ENCODE peak calls at places on chromosome 3, in four cellular contexts. U, P, B and J are unnamed samples.
A peak's percentile ranks its signal among the peaks of the same experiment; 100 is the strongest.

GRCh38 chr3:175410251-175410650 is 551.1 kb downstream of the NAALADL2 start:
- DNase-seq in U (peak; percentile 70), P (no peak), B (no peak), J (peak; percentile 46)

GRCh38 chr3:76107935-76108570 is 322.7 kb upstream of the ZNF717 start:
- DNase-seq in U (no peak), P (peak; percentile 31), B (peak; percentile 14), J (peak; percentile 52)

GRCh38 chr3:124985358-124985757 is 50.8 kb upstream of the MUC13 start:
- DNase-seq in U (peak; percentile 40), P (peak; percentile 68), B (no peak), J (peak; percentile 33)

GRCh38 chr3:156291269-156292123 is 171.1 kb downstream of the KCNAB1 start:
- DNase-seq in U (no peak), P (no peak), B (no peak), J (no peak)

GRCh38 chr3:151171145-151171544 is 31.9 kb downstream of the GPR171 start:
- DNase-seq in U (no peak), P (no peak), B (peak; percentile 38), J (peak; percentile 14)

GRCh38 chr3:126351771-126352475 is 5.3 kb downstream of the KLF15 start:
- DNase-seq in U (no peak), P (no peak), B (no peak), J (no peak)

GRCh38 chr3:138786788-138787276 is 47.9 kb downstream of the PIK3CB start:
- DNase-seq in U (peak; percentile 32), P (peak; percentile 80), B (no peak), J (peak; percentile 46)

GRCh38 chr3:59266551-59266950 is 216.7 kb upstream of the CFAP20DC start:
- DNase-seq in U (no peak), P (no peak), B (no peak), J (peak; percentile 30)

GRCh38 chr3:64932666-64933342 is 245.0 kb upstream of the ADAMTS9 start:
- DNase-seq in U (no peak), P (no peak), B (no peak), J (no peak)

GRCh38 chr3:13189639-13190375 is 116.6 kb upstream of the IQSEC1 start:
- DNase-seq in U (peak; percentile 11), P (peak; percentile 17), B (peak; percentile 20), J (no peak)

GRCh38 chr3:15667484-15667883 is 65.9 kb downstream of the BTD start:
- DNase-seq in U (no peak), P (no peak), B (no peak), J (no peak)

GRCh38 chr3:155835341-155836071 is 18.7 kb downstream of the SLC33A1 start:
- DNase-seq in U (no peak), P (no peak), B (no peak), J (no peak)

GRCh38 chr3:60651799-60652198 is 599.5 kb downstream of the FHIT start:
- DNase-seq in U (no peak), P (no peak), B (no peak), J (no peak)

GRCh38 chr3:66179813-66180212 is 41.0 kb upstream of the SLC25A26 start:
- DNase-seq in U (no peak), P (peak; percentile 49), B (no peak), J (no peak)

GRCh38 chr3:13705051-13705450 is 156.1 kb downstream of the FBLN2 start:
- DNase-seq in U (no peak), P (no peak), B (no peak), J (no peak)

GRCh38 chr3:23824699-23825444 is 19.1 kb downstream of the UBE2E1 start:
- DNase-seq in U (no peak), P (no peak), B (no peak), J (no peak)

GRCh38 chr3:133934073-133934970 is 38.6 kb upstream of the RAB6B start:
- DNase-seq in U (no peak), P (no peak), B (no peak), J (no peak)

GRCh38 chr3:181851063-181851462 is 139.3 kb downstream of the SOX2 start:
- DNase-seq in U (no peak), P (no peak), B (no peak), J (no peak)

GRCh38 chr3:46867550-46867898 is 4.3 kb upstream of the MYL3 start:
- DNase-seq in U (no peak), P (peak; percentile 87), B (no peak), J (no peak)

GRCh38 chr3:54538346-54538745 is 389.5 kb downstream of the LRTM1 start:
- DNase-seq in U (no peak), P (no peak), B (no peak), J (no peak)

GRCh38 chr3:30658328-30659052 is 52.1 kb downstream of the TGFBR2 start:
- DNase-seq in U (no peak), P (peak; percentile 70), B (peak; percentile 73), J (peak; percentile 89)

GRCh38 chr3:27311400-27311799 is 57.8 kb downstream of the NEK10 start:
- DNase-seq in U (peak; percentile 87), P (peak; percentile 57), B (no peak), J (peak; percentile 94)

GRCh38 chr3:177079684-177080083 is 117.6 kb downstream of the TBL1XR1 start:
- DNase-seq in U (no peak), P (no peak), B (no peak), J (no peak)

GRCh38 chr3:41209646-41210045 is 10.3 kb downstream of the CTNNB1 start:
- DNase-seq in U (no peak), P (no peak), B (no peak), J (no peak)

GRCh38 chr3:10444511-10444910 is 60.9 kb downstream of the ATP2B2 start:
- DNase-seq in U (no peak), P (no peak), B (peak; percentile 31), J (no peak)

GRCh38 chr3:66413151-66413751 is 87.6 kb downstream of the LRIG1 start:
- DNase-seq in U (peak; percentile 77), P (no peak), B (no peak), J (peak; percentile 91)

GRCh38 chr3:197521277-197522182 is 34.2 kb downstream of the BDH1 start:
- DNase-seq in U (no peak), P (no peak), B (no peak), J (no peak)

GRCh38 chr3:171614318-171614967 is 154.2 kb upstream of the TNIK start:
- DNase-seq in U (no peak), P (peak; percentile 24), B (no peak), J (peak; percentile 35)

GRCh38 chr3:136586580-136586979 is 165.6 kb downstream of the STAG1 start:
- DNase-seq in U (no peak), P (no peak), B (no peak), J (no peak)

DNA sequence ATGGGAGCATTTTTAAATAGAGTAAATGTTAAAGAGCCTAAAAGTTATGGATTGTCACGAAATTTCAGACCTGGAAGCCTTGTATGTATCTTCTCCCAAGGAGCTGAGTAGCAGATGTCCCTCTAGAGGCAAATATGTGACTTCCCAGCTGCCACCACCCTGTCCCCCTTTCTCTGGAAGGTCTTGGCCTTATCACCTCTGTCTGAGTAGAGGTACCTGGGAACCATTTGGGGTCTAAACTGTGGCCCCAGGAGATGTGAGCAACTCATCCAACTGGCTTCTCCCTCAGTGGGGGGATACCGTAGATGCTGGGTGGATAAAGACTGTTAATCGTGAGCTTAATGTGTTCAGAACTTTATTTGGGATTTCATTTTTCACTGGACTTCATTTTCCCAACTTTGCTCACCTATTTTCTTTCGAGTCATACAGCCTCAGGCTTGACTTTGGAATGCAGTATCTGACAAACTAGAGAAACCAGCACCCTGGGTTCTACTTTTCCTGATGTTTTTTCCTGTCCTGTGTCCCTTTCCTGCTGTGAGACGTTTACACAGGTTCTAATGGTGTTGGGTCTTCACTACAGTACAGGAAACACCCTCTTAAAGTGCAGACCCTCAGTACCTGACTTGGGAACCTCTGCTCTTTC is 53.3 kb upstream of the CCR4 start:
- DNase-seq in U (no peak), P (no peak), B (no peak), J (no peak)
- TF ChIP-seq CTCF in U (no peak), P (no peak), B (no peak), J (no peak)

DNA sequence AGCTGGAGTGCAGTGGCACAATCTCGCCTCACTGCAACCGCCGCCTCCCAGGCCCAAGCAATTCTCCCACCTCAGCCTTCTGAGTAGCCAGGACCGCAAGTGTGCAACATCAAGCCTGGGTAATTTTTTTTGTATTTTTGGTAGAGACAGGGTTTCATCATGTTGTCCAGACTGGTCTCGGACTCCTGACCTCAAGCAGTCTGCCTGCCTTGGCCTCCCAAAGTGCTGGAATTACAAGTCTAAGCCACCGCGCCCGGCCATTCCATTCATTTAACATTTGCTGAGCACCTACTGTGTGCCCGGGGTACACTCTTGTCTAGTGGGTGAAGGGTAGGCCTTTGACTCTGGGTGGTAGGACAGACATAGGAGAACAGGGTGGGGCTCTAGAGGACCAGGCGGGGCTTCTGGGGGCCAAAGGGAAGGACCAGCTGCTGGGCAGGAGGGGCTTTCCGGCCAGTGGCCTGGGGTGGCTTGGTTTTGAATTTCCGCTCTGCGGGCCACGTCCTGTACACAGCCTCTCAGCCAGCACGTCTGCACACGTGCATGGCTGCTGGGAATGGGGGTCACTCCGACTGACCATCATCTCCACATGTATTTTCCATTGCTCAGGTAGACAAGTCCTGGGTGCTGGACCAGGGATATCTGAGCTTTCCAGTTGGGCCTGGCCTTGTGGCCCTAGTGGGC is 2.4 kb downstream of the SLC38A3 start:
- DNase-seq in U (no peak), P (no peak), B (no peak), J (no peak)
- H3K4me3 ChIP-seq in U (no peak overlapping the region), P (no peak overlapping the region), B (no peak overlapping the region), J (no peak overlapping the region)

GRCh38 chr3:6989608-6990291 is 128.8 kb downstream of the GRM7 start:
- DNase-seq in U (no peak), P (no peak), B (no peak), J (no peak)

DNA sequence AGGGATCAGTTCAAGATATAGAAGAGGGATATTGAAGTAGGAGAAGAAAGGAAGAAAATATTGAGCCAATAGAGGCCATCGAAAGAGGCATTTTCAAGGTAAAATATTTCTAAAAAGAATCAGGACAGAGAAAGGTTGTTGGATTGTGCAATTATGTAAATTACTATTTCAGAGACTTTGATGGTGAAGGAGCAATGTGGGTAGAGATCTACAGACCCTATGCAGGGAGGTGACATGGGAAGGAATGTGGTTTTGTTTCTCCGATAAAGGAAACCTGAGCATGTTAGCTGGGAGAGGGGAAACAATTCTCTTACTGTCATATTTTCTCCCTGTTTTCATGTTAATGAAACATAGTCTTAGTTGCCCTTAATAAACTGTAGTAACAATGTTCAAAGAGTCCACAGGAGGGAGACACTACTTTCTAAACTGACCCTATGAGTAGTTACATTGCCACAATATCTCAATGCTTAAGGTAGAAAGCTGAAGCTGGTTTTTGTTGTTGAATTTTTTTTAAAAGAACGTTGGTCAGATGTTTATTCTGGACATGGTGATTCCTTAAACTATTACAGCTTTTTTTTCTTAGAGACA is 133.3 kb downstream of the GRM7 start:
- DNase-seq in U (no peak), P (peak; percentile 2), B (peak; percentile 3), J (peak; percentile 35)
- TF ChIP-seq CTCF in U (no peak), P (no peak), B (peak; percentile 52), J (peak; percentile 11)

DNA sequence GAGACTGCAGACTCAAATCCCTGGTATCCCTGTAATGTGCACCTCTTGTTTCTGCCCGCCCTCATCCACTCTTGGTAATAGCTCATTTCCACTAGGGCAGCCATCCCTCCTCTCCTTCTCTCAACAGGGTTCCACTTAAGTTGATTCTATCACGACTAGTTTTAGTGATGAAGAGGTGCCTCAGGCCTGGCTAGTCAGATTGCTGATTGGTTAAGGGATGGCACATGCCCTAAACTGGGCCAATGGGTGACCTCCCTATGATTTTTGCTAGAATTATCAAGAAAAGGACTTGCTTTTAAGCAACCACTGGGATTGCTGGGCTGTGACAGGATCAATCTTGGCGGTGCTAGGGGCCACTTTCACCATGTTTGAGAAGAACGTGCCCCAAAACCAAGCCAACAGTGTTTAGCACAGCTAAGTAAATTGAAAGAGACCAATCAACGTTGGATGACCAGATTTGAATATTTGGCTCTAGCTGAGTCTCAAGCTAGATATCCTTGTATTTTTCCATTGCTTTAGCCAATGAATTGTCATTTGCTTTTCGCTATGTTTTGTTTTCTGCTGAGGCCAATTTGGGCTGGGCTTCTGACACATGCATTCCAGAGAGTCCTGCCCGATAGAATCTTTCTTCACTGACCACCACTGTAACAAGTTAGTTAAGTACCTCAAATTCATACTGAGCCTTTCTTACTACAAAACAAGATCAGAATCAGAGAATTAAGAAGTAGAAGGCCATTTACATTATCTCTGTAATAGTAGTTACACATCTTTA is 131.0 kb downstream of the PDZRN3 start:
- DNase-seq in U (peak; percentile 42), P (peak; percentile 79), B (no peak), J (peak; percentile 80)
- H3K4me3 ChIP-seq in U (no peak overlapping the region), P (no peak overlapping the region), B (no peak overlapping the region), J (no peak overlapping the region)